ENCODE peak calls at places on chromosomes 7 and 10, in five cellular contexts. Q, E, X, P and M are unnamed samples.

GRCh38 chr7:12069757-12070156 is 141.3 kb upstream of the TMEM106B start:
- DNase-seq in Q (no peak), E (no peak), X (no peak), P (no peak), M (no peak)

GRCh38 chr10:14822879-14823755 is 14.7 kb downstream of the CDNF start:
- DNase-seq in Q (peak; percentile 35), E (no peak), X (peak; percentile 72), P (peak; percentile 58), M (peak; percentile 49)

GRCh38 chr7:158261362-158262235 is 326.0 kb downstream of the PTPRN2 start:
- DNase-seq in Q (no peak), E (no peak), X (no peak), P (no peak), M (no peak)

GRCh38 chr10:12586724-12587123 is 237.4 kb downstream of the CAMK1D start:
- DNase-seq in Q (no peak), E (no peak), X (no peak), P (no peak), M (no peak)

GRCh38 chr10:117320050-117320665 is 55.1 kb downstream of the PDZD8 start:
- DNase-seq in Q (peak; percentile 5), E (no peak), X (peak; percentile 54), P (peak; percentile 14), M (peak; percentile 3)

GRCh38 chr7:130897515-130898419 is 163.8 kb upstream of the KLF14 start:
- DNase-seq in Q (no peak), E (no peak), X (no peak), P (peak; percentile 43), M (no peak)

GRCh38 chr7:30155481-30155880 is 20.7 kb downstream of the MTURN start:
- DNase-seq in Q (no peak), E (no peak), X (no peak), P (no peak), M (no peak)

GRCh38 chr7:106717997-106718871 is 57.3 kb upstream of the CCDC71L start:
- DNase-seq in Q (no peak), E (no peak), X (peak; percentile 97), P (peak; percentile 43), M (peak; percentile 76)

GRCh38 chr7:22730921-22731654 is 4.1 kb downstream of the IL6 start:
- DNase-seq in Q (no peak), E (no peak), X (peak; percentile 61), P (no peak), M (peak; percentile 32)

GRCh38 chr10:103693070-103693811 is 162.1 kb downstream of the SH3PXD2A start:
- DNase-seq in Q (peak; percentile 33), E (no peak), X (no peak), P (peak; percentile 72), M (no peak)

GRCh38 chr7:149462101-149462520 is 1.2 kb upstream of the ZNF777 start:
- DNase-seq in Q (no peak), E (no peak), X (no peak), P (no peak), M (no peak)

GRCh38 chr7:156475666-156476065 is 164.9 kb upstream of the RNF32 start:
- DNase-seq in Q (no peak), E (no peak), X (peak; percentile 23), P (no peak), M (no peak)

DNA sequence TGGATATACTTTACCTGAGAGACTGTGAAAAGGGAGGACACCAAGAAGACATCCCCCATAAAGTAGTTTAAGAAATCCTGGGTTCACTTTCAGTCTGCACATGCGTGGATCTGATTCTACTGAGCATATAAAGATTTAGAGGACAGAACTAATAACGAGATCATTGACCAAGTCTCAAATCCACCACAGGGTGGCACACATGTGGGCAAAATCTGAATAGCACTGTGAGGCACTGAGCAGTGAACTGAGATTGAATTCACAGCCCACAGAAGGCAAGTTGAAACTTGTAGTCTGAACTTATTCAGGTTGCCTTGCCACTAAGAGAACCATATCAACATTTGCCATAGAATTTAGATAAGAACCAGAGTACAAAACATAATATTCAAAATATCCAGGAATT is 818.6 kb downstream of the GRID1 start:
- DNase-seq in Q (peak; percentile 21), E (no peak), X (peak; percentile 47), P (no peak), M (peak; percentile 59)
- TF ChIP-seq CTCF in Q (no peak), E (no peak), X (peak; percentile 42), P (no peak), M (no peak)

GRCh38 chr10:11165591-11166543 is 148.2 kb downstream of the CELF2 start:
- DNase-seq in Q (peak; percentile 53), E (peak; percentile 58), X (peak; percentile 11), P (peak; percentile 72), M (no peak)
- TF ChIP-seq CTCF in Q (peak; percentile 72), E (peak; percentile 59), X (peak; percentile 41), P (peak; percentile 56), M (peak; percentile 11)

DNA sequence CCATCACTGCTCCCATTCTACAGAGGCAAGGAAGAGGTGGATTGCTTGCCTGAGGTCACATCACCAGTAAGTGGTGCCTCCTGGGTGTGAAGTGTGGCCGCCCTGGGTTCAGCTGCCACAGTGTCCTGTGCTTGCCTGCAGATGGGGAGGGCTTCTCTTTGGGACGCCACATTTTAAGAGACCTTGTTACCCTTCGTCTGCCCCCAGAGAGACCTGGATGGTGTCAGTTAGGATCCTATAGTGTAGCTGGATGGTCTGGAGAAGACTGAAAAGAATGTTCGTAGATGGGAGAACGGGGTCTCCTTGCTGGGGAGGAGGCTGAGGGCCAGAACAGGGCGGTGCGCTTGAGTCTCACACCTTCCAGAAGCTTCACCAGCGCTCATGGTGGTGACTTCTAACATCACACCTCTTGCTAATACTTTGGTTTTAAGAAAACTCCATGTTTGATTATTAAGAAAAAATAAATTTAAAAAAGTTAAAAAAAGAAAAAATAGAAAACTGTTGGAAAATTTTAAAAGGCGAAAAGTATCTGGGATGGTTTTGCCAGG is 2.3 kb downstream of the DOCK1 start:
- DNase-seq in Q (no peak), E (no peak), X (no peak), P (no peak), M (no peak)
- TF ChIP-seq CTCF in Q (peak; percentile 14), E (peak; percentile 22), X (peak; percentile 23), P (no peak), M (no peak)

GRCh38 chr7:112749775-112750174 is 40.4 kb downstream of the TMEM168 start:
- DNase-seq in Q (no peak), E (no peak), X (no peak), P (no peak), M (no peak)
- TF ChIP-seq CTCF in Q (peak; percentile 51), E (no peak), X (peak; percentile 20), P (no peak), M (no peak)

DNA sequence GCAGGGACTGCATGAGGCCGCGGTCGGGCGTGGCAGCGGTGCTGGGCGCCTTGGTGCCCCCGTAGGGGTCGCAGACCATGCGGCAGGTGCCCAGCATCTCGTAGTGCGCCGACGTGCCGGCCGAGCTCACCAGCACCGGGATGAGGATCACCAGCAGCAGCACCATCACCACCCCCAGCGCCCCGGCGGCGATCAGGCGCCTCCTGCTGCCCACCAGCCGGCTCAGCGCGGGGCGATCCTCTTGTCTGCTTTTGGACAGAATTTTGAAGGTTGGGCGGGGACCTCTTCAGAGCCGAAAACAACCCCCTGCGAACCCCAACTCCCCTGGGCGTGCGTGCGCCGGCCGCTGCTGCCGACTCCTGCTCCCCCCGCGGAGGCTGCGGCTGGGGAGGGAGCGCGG is 779 bp downstream of the C1QL3 start:
- DNase-seq in Q (peak; percentile 54), E (peak; percentile 43), X (peak; percentile 26), P (peak; percentile 61), M (peak; percentile 26)
- TF ChIP-seq CTCF in Q (no peak), E (no peak), X (peak; percentile 46), P (peak; percentile 48), M (peak; percentile 14)

DNA sequence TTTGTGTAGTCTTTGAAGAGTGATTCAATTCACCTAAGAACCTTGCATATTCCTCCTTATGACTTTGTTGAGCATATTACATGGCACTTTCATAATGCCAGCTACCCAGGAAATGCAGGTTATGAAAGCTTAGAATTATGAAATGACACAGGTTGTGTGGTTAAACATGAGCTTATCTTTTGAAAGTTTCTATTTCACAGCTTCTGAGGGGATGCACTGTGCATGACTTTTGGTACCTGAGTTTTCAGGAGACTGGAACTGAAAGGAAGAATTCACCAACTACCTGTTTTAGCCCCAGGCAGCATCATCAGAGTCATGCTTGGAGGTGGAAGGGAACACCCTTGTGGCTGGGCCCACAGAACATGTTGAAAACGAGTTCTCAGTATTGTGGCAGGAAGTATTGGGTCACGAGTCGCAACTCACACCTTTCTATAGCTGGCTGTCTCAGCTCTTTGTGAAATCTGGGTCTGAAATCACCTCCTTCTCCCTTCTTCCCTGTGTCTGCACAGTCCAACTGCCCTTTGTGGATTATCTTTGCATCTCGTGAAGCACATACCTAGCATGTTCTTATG is 228.2 kb downstream of the PTEN start:
- DNase-seq in Q (no peak), E (no peak), X (no peak), P (peak; percentile 68), M (no peak)
- TF ChIP-seq CTCF in Q (no peak), E (no peak), X (no peak), P (no peak), M (no peak)